ENCODE peak calls at places on chromosomes 13 and 19, in eight cellular contexts. One of them, this sample, is unnamed.

GRCh38 chr13:61833228-61833627 is 417.6 kb upstream of the PCDH20 start:
- DNase-seq in stimulated activated CD8-positive, alpha-beta memory T cell treated with anti-CD3 and anti-CD28 coated beads, Interleukin-4, amount 100 ng/mL, for 1 hour: no peak
- DNase-seq in dorsolateral prefrontal cortex: no peak
- DNase-seq in ACHN: no peak
- DNase-seq in ELF-1: no peak
- DNase-seq in posterior vena cava: no peak
- DNase-seq in stimulated activated CD4-positive, alpha-beta T cell treated with anti-CD3 and anti-CD28 coated beads, Interleukin-4, amount 100 ng/mL, for 24 hours: no peak
- DNase-seq in AG04449: no peak
- DNase-seq in this sample: no peak

GRCh38 chr13:113299951-113300350 is 2.9 kb downstream of the LAMP1 start:
- DNase-seq in ACHN: no peak
- DNase-seq in AG04449: no peak
- DNase-seq in stimulated activated CD4-positive, alpha-beta T cell treated with anti-CD3 and anti-CD28 coated beads, Interleukin-4, amount 100 ng/mL, for 24 hours: no peak
- DNase-seq in ELF-1: no peak
- DNase-seq in posterior vena cava: no peak
- DNase-seq in dorsolateral prefrontal cortex: no peak
- DNase-seq in stimulated activated CD8-positive, alpha-beta memory T cell treated with anti-CD3 and anti-CD28 coated beads, Interleukin-4, amount 100 ng/mL, for 1 hour: no peak
- DNase-seq in this sample: no peak

GRCh38 chr13:49641810-49642291 is 13.5 kb downstream of the ARL11 start:
- DNase-seq in stimulated activated CD8-positive, alpha-beta memory T cell treated with anti-CD3 and anti-CD28 coated beads, Interleukin-4, amount 100 ng/mL, for 1 hour: no peak
- DNase-seq in dorsolateral prefrontal cortex: no peak
- DNase-seq in AG04449: peak
- DNase-seq in ACHN: no peak
- DNase-seq in ELF-1: peak
- DNase-seq in posterior vena cava: peak
- DNase-seq in stimulated activated CD4-positive, alpha-beta T cell treated with anti-CD3 and anti-CD28 coated beads, Interleukin-4, amount 100 ng/mL, for 24 hours: no peak
- DNase-seq in this sample: no peak

GRCh38 chr13:37097008-37097579 is 8.4 kb downstream of the CSNK1A1L start:
- DNase-seq in ACHN: no peak
- DNase-seq in posterior vena cava: no peak
- DNase-seq in dorsolateral prefrontal cortex: no peak
- DNase-seq in AG04449: peak
- DNase-seq in stimulated activated CD8-positive, alpha-beta memory T cell treated with anti-CD3 and anti-CD28 coated beads, Interleukin-4, amount 100 ng/mL, for 1 hour: no peak
- DNase-seq in ELF-1: no peak
- DNase-seq in stimulated activated CD4-positive, alpha-beta T cell treated with anti-CD3 and anti-CD28 coated beads, Interleukin-4, amount 100 ng/mL, for 24 hours: no peak
- DNase-seq in this sample: no peak

GRCh38 chr13:90008707-90009149 is 1338.8 kb upstream of the MIR17HG start:
- DNase-seq in dorsolateral prefrontal cortex: no peak
- DNase-seq in stimulated activated CD8-positive, alpha-beta memory T cell treated with anti-CD3 and anti-CD28 coated beads, Interleukin-4, amount 100 ng/mL, for 1 hour: no peak
- DNase-seq in stimulated activated CD4-positive, alpha-beta T cell treated with anti-CD3 and anti-CD28 coated beads, Interleukin-4, amount 100 ng/mL, for 24 hours: no peak
- DNase-seq in ELF-1: peak
- DNase-seq in AG04449: no peak
- DNase-seq in ACHN: no peak
- DNase-seq in posterior vena cava: no peak
- DNase-seq in this sample: no peak

GRCh38 chr13:46605824-46606554 is 53.0 kb downstream of the LRCH1 start:
- DNase-seq in stimulated activated CD8-positive, alpha-beta memory T cell treated with anti-CD3 and anti-CD28 coated beads, Interleukin-4, amount 100 ng/mL, for 1 hour: no peak
- DNase-seq in stimulated activated CD4-positive, alpha-beta T cell treated with anti-CD3 and anti-CD28 coated beads, Interleukin-4, amount 100 ng/mL, for 24 hours: no peak
- DNase-seq in ACHN: no peak
- DNase-seq in dorsolateral prefrontal cortex: no peak
- DNase-seq in ELF-1: no peak
- DNase-seq in AG04449: no peak
- DNase-seq in posterior vena cava: no peak
- DNase-seq in this sample: no peak

GRCh38 chr13:99967884-99968520 is 3.6 kb downstream of the ZIC5 start:
- DNase-seq in dorsolateral prefrontal cortex: no peak
- DNase-seq in AG04449: no peak
- DNase-seq in ACHN: no peak
- DNase-seq in posterior vena cava: no peak
- DNase-seq in stimulated activated CD4-positive, alpha-beta T cell treated with anti-CD3 and anti-CD28 coated beads, Interleukin-4, amount 100 ng/mL, for 24 hours: no peak
- DNase-seq in stimulated activated CD8-positive, alpha-beta memory T cell treated with anti-CD3 and anti-CD28 coated beads, Interleukin-4, amount 100 ng/mL, for 1 hour: no peak
- DNase-seq in ELF-1: peak
- DNase-seq in this sample: peak

GRCh38 chr19:27770095-27770494 is 1442.9 kb downstream of the UQCRFS1 start:
- DNase-seq in stimulated activated CD4-positive, alpha-beta T cell treated with anti-CD3 and anti-CD28 coated beads, Interleukin-4, amount 100 ng/mL, for 24 hours: no peak
- DNase-seq in ACHN: no peak
- DNase-seq in posterior vena cava: no peak
- DNase-seq in AG04449: no peak
- DNase-seq in dorsolateral prefrontal cortex: no peak
- DNase-seq in ELF-1: no peak
- DNase-seq in stimulated activated CD8-positive, alpha-beta memory T cell treated with anti-CD3 and anti-CD28 coated beads, Interleukin-4, amount 100 ng/mL, for 1 hour: no peak
- DNase-seq in this sample: no peak

GRCh38 chr13:99960663-99961440 is 10.7 kb downstream of the ZIC5 start:
- DNase-seq in ELF-1: no peak
- DNase-seq in posterior vena cava: peak
- DNase-seq in ACHN: no peak
- DNase-seq in AG04449: no peak
- DNase-seq in stimulated activated CD4-positive, alpha-beta T cell treated with anti-CD3 and anti-CD28 coated beads, Interleukin-4, amount 100 ng/mL, for 24 hours: no peak
- DNase-seq in stimulated activated CD8-positive, alpha-beta memory T cell treated with anti-CD3 and anti-CD28 coated beads, Interleukin-4, amount 100 ng/mL, for 1 hour: no peak
- DNase-seq in dorsolateral prefrontal cortex: no peak
- DNase-seq in this sample: peak

GRCh38 chr19:46766569-46767317 is 20.5 kb upstream of the STRN4 start:
- DNase-seq in ELF-1: peak
- DNase-seq in posterior vena cava: no peak
- DNase-seq in stimulated activated CD4-positive, alpha-beta T cell treated with anti-CD3 and anti-CD28 coated beads, Interleukin-4, amount 100 ng/mL, for 24 hours: peak
- DNase-seq in ACHN: no peak
- DNase-seq in stimulated activated CD8-positive, alpha-beta memory T cell treated with anti-CD3 and anti-CD28 coated beads, Interleukin-4, amount 100 ng/mL, for 1 hour: no peak
- DNase-seq in dorsolateral prefrontal cortex: no peak
- DNase-seq in AG04449: no peak
- DNase-seq in this sample: peak

GRCh38 chr19:29510701-29511265 is 15.0 kb upstream of the VSTM2B start:
- DNase-seq in stimulated activated CD8-positive, alpha-beta memory T cell treated with anti-CD3 and anti-CD28 coated beads, Interleukin-4, amount 100 ng/mL, for 1 hour: no peak
- DNase-seq in ELF-1: no peak
- DNase-seq in stimulated activated CD4-positive, alpha-beta T cell treated with anti-CD3 and anti-CD28 coated beads, Interleukin-4, amount 100 ng/mL, for 24 hours: no peak
- DNase-seq in posterior vena cava: peak
- DNase-seq in dorsolateral prefrontal cortex: no peak
- DNase-seq in AG04449: no peak
- DNase-seq in ACHN: no peak
- DNase-seq in this sample: peak

GRCh38 chr19:48044561-48044960 is 682 bp upstream of the CABP5 start:
- DNase-seq in stimulated activated CD4-positive, alpha-beta T cell treated with anti-CD3 and anti-CD28 coated beads, Interleukin-4, amount 100 ng/mL, for 24 hours: no peak
- DNase-seq in ELF-1: no peak
- DNase-seq in posterior vena cava: peak
- DNase-seq in ACHN: no peak
- DNase-seq in AG04449: no peak
- DNase-seq in stimulated activated CD8-positive, alpha-beta memory T cell treated with anti-CD3 and anti-CD28 coated beads, Interleukin-4, amount 100 ng/mL, for 1 hour: no peak
- DNase-seq in dorsolateral prefrontal cortex: no peak
- DNase-seq in this sample: no peak

GRCh38 chr13:40476175-40476958 is 190.1 kb downstream of the FOXO1 start:
- DNase-seq in ELF-1: no peak
- DNase-seq in dorsolateral prefrontal cortex: no peak
- DNase-seq in AG04449: peak
- DNase-seq in posterior vena cava: no peak
- DNase-seq in stimulated activated CD4-positive, alpha-beta T cell treated with anti-CD3 and anti-CD28 coated beads, Interleukin-4, amount 100 ng/mL, for 24 hours: no peak
- DNase-seq in ACHN: no peak
- DNase-seq in stimulated activated CD8-positive, alpha-beta memory T cell treated with anti-CD3 and anti-CD28 coated beads, Interleukin-4, amount 100 ng/mL, for 1 hour: no peak
- DNase-seq in this sample: no peak

GRCh38 chr13:29948246-29948645 is 97.8 kb upstream of the UBL3 start:
- DNase-seq in ACHN: no peak
- DNase-seq in stimulated activated CD4-positive, alpha-beta T cell treated with anti-CD3 and anti-CD28 coated beads, Interleukin-4, amount 100 ng/mL, for 24 hours: no peak
- DNase-seq in ELF-1: no peak
- DNase-seq in stimulated activated CD8-positive, alpha-beta memory T cell treated with anti-CD3 and anti-CD28 coated beads, Interleukin-4, amount 100 ng/mL, for 1 hour: no peak
- DNase-seq in dorsolateral prefrontal cortex: no peak
- DNase-seq in AG04449: no peak
- DNase-seq in posterior vena cava: no peak
- DNase-seq in this sample: no peak

GRCh38 chr13:93635687-93636086 is 409.1 kb downstream of the GPC6 start:
- DNase-seq in ACHN: no peak
- DNase-seq in AG04449: peak
- DNase-seq in dorsolateral prefrontal cortex: no peak
- DNase-seq in posterior vena cava: no peak
- DNase-seq in stimulated activated CD4-positive, alpha-beta T cell treated with anti-CD3 and anti-CD28 coated beads, Interleukin-4, amount 100 ng/mL, for 24 hours: no peak
- DNase-seq in ELF-1: no peak
- DNase-seq in stimulated activated CD8-positive, alpha-beta memory T cell treated with anti-CD3 and anti-CD28 coated beads, Interleukin-4, amount 100 ng/mL, for 1 hour: no peak
- DNase-seq in this sample: no peak

GRCh38 chr13:26967119-26968038 is 204.2 kb downstream of the USP12 start:
- DNase-seq in ACHN: no peak
- DNase-seq in posterior vena cava: no peak
- DNase-seq in AG04449: no peak
- DNase-seq in ELF-1: no peak
- DNase-seq in stimulated activated CD4-positive, alpha-beta T cell treated with anti-CD3 and anti-CD28 coated beads, Interleukin-4, amount 100 ng/mL, for 24 hours: no peak
- DNase-seq in stimulated activated CD8-positive, alpha-beta memory T cell treated with anti-CD3 and anti-CD28 coated beads, Interleukin-4, amount 100 ng/mL, for 1 hour: no peak
- DNase-seq in dorsolateral prefrontal cortex: no peak
- DNase-seq in this sample: no peak